ENCODE peak calls at places on chromosomes 16 and 17, in eight cellular contexts. I, Z, H, X, T, B, R and D are unnamed samples.

GRCh38 chr17:49996495-49997255 is 1.7 kb upstream of the DLX3 start:
- DNase-seq in I (peak), Z (no peak), H (peak), X (peak), T (peak), B (no peak), R (peak), D (no peak)

GRCh38 chr17:55710829-55711496 is 11.7 kb downstream of the TMEM100 start:
- DNase-seq in I (no peak), Z (no peak), H (no peak), X (no peak), T (no peak), B (no peak), R (no peak), D (no peak)

GRCh38 chr16:57514891-57515600 is 21.3 kb downstream of the CCDC102A start:
- DNase-seq in I (no peak), Z (no peak), H (no peak), X (no peak), T (no peak), B (no peak), R (no peak), D (no peak)

GRCh38 chr17:57142925-57143324 is 57.9 kb downstream of the AKAP1 start:
- DNase-seq in I (no peak), Z (no peak), H (no peak), X (no peak), T (no peak), B (no peak), R (no peak), D (no peak)

GRCh38 chr16:88790312-88791150 is 5.5 kb upstream of the PIEZO1 start:
- DNase-seq in I (peak), Z (no peak), H (peak), X (peak), T (no peak), B (no peak), R (no peak), D (no peak)

GRCh38 chr16:50025544-50025931 is 513 bp downstream of the CNEP1R1 start:
- DNase-seq in I (no peak), Z (no peak), H (no peak), X (no peak), T (no peak), B (no peak), R (peak), D (no peak)

GRCh38 chr17:61002316-61002736 is 324.7 kb downstream of the BCAS3 start:
- DNase-seq in I (peak), Z (no peak), H (no peak), X (no peak), T (no peak), B (no peak), R (no peak), D (no peak)

GRCh38 chr17:17815062-17815406 is 21.8 kb downstream of the SREBF1 start:
- DNase-seq in I (no peak), Z (no peak), H (no peak), X (no peak), T (no peak), B (no peak), R (no peak), D (no peak)

GRCh38 chr17:46736100-46736499 is 82.4 kb downstream of the WNT3 start:
- DNase-seq in I (no peak), Z (no peak), H (no peak), X (no peak), T (no peak), B (no peak), R (no peak), D (no peak)

GRCh38 chr17:45927247-45927646 is 32.9 kb downstream of the MAPT start:
- DNase-seq in I (no peak), Z (no peak), H (no peak), X (no peak), T (no peak), B (no peak), R (no peak), D (no peak)

GRCh38 chr17:82639628-82640027 is 8.6 kb downstream of the WDR45B start:
- DNase-seq in I (no peak), Z (no peak), H (no peak), X (no peak), T (no peak), B (no peak), R (no peak), D (no peak)

GRCh38 chr17:77865109-77865611 is 93.3 kb upstream of the TNRC6C start:
- DNase-seq in I (no peak), Z (no peak), H (no peak), X (peak), T (no peak), B (no peak), R (no peak), D (no peak)

GRCh38 chr17:29563816-29564215 is 3.0 kb downstream of the ABHD15 start:
- DNase-seq in I (no peak), Z (no peak), H (peak), X (no peak), T (no peak), B (no peak), R (no peak), D (no peak)

GRCh38 chr16:19879241-19879792 is 5.3 kb downstream of the GPRC5B start:
- DNase-seq in I (peak), Z (no peak), H (no peak), X (no peak), T (no peak), B (no peak), R (no peak), D (no peak)

GRCh38 chr17:59333845-59334244 is 2.4 kb downstream of the YPEL2 start:
- DNase-seq in I (no peak), Z (no peak), H (no peak), X (no peak), T (no peak), B (no peak), R (no peak), D (no peak)

GRCh38 chr17:47995241-47995935 is 24.5 kb downstream of the CDK5RAP3 start:
- DNase-seq in I (no peak), Z (no peak), H (no peak), X (no peak), T (no peak), B (no peak), R (peak), D (no peak)

GRCh38 chr17:32588135-32588534 is 101.3 kb downstream of the CDK5R1 start:
- DNase-seq in I (no peak), Z (no peak), H (no peak), X (no peak), T (no peak), B (no peak), R (no peak), D (no peak)

GRCh38 chr16:70430667-70431536 is 8.0 kb downstream of the ST3GAL2 start:
- DNase-seq in I (peak), Z (no peak), H (no peak), X (peak), T (peak), B (no peak), R (no peak), D (no peak)

GRCh38 chr17:76716834-76717205 is 6.1 kb upstream of the MXRA7 start:
- DNase-seq in I (peak), Z (peak), H (no peak), X (peak), T (no peak), B (no peak), R (no peak), D (no peak)

GRCh38 chr16:8581923-8582580 is 8.3 kb downstream of the TMEM114 start:
- DNase-seq in I (no peak), Z (peak), H (no peak), X (peak), T (no peak), B (peak), R (no peak), D (peak)

GRCh38 chr17:15516150-15516549 is 47.1 kb downstream of the TVP23C start:
- DNase-seq in I (peak), Z (no peak), H (no peak), X (no peak), T (no peak), B (no peak), R (no peak), D (no peak)

GRCh38 chr16:28538733-28539596 is at the start of gene NUPR1:
- DNase-seq in I (peak), Z (peak), H (peak), X (peak), T (peak), B (peak), R (peak), D (peak)

GRCh38 chr17:79627766-79628690 is 17.2 kb upstream of the RBFOX3 start:
- DNase-seq in I (no peak), Z (no peak), H (peak), X (peak), T (no peak), B (no peak), R (peak), D (peak)

GRCh38 chr17:43216369-43216761 is 4.7 kb downstream of the TMEM106A start:
- DNase-seq in I (no peak), Z (no peak), H (no peak), X (peak), T (no peak), B (no peak), R (no peak), D (no peak)

GRCh38 chr17:39461911-39462641 is 790 bp downstream of the CDK12 start:
- DNase-seq in I (peak), Z (no peak), H (peak), X (no peak), T (no peak), B (no peak), R (peak), D (no peak)

GRCh38 chr16:59210955-59211541 is 476.9 kb upstream of the GOT2 start:
- DNase-seq in I (peak), Z (peak), H (no peak), X (no peak), T (no peak), B (no peak), R (peak), D (no peak)

GRCh38 chr17:37176683-37177082 is 199.1 kb upstream of the C17orf78 start:
- DNase-seq in I (peak), Z (no peak), H (no peak), X (no peak), T (no peak), B (no peak), R (no peak), D (no peak)

GRCh38 chr16:48629531-48629930 is 19.6 kb upstream of the N4BP1 start:
- DNase-seq in I (no peak), Z (no peak), H (peak), X (peak), T (no peak), B (no peak), R (no peak), D (no peak)

GRCh38 chr16:83420206-83420760 is 387.5 kb upstream of the HSBP1 start:
- DNase-seq in I (peak), Z (no peak), H (no peak), X (no peak), T (no peak), B (no peak), R (no peak), D (no peak)

GRCh38 chr17:5263441-5263840 is 18.6 kb upstream of the RABEP1 start:
- DNase-seq in I (no peak), Z (no peak), H (no peak), X (no peak), T (no peak), B (no peak), R (no peak), D (no peak)

GRCh38 chr16:12613131-12613991 is 190.3 kb downstream of the CPPED1 start:
- DNase-seq in I (peak), Z (no peak), H (no peak), X (no peak), T (peak), B (no peak), R (no peak), D (no peak)

GRCh38 chr16:30954993-30955392 is 2.6 kb upstream of the SETD1A start:
- DNase-seq in I (no peak), Z (no peak), H (no peak), X (no peak), T (no peak), B (no peak), R (no peak), D (no peak)

GRCh38 chr16:12362482-12363458 is 386.2 kb downstream of the SNX29 start:
- DNase-seq in I (peak), Z (no peak), H (no peak), X (no peak), T (no peak), B (no peak), R (peak), D (no peak)

GRCh38 chr16:4327782-4328579 is 12.1 kb downstream of the GLIS2 start:
- DNase-seq in I (peak), Z (peak), H (peak), X (peak), T (no peak), B (no peak), R (peak), D (peak)

GRCh38 chr16:81608515-81609209 is 164.1 kb downstream of the CMIP start:
- DNase-seq in I (peak), Z (peak), H (no peak), X (no peak), T (no peak), B (no peak), R (no peak), D (no peak)

GRCh38 chr17:83053779-83054451 is 25.5 kb upstream of the METRNL start:
- DNase-seq in I (no peak), Z (peak), H (peak), X (peak), T (no peak), B (no peak), R (no peak), D (peak)

GRCh38 chr16:23801387-23801786 is 34.4 kb upstream of the PRKCB start:
- DNase-seq in I (peak), Z (peak), H (peak), X (peak), T (peak), B (no peak), R (peak), D (peak)

GRCh38 chr17:70829876-70830275 is 660.5 kb downstream of the KCNJ2 start:
- DNase-seq in I (peak), Z (no peak), H (no peak), X (no peak), T (no peak), B (no peak), R (no peak), D (no peak)

GRCh38 chr17:48795444-48796162 is 21.4 kb downstream of the TTLL6 start:
- DNase-seq in I (peak), Z (no peak), H (no peak), X (no peak), T (no peak), B (no peak), R (peak), D (no peak)

GRCh38 chr17:51860934-51861561 is 297.5 kb downstream of the CA10 start:
- DNase-seq in I (no peak), Z (no peak), H (no peak), X (no peak), T (no peak), B (no peak), R (peak), D (peak)
- TF ChIP-seq CTCF in I (no peak), Z (no peak), H (no peak), X (peak), T (peak), B (no peak), R (peak), D (peak)

GRCh38 chr17:73209436-73209835 is 16.6 kb downstream of the COG1 start:
- DNase-seq in I (no peak), Z (no peak), H (no peak), X (no peak), T (no peak), B (no peak), R (no peak), D (no peak)

GRCh38 chr17:73203135-73203787 is 10.4 kb downstream of the COG1 start:
- DNase-seq in I (no peak), Z (no peak), H (peak), X (no peak), T (no peak), B (no peak), R (peak), D (no peak)

GRCh38 chr17:73208139-73208827 is 15.4 kb downstream of the COG1 start:
- DNase-seq in I (no peak), Z (no peak), H (no peak), X (no peak), T (no peak), B (no peak), R (no peak), D (peak)

GRCh38 chr17:73203788-73204479 is 11.1 kb downstream of the COG1 start:
- DNase-seq in I (no peak), Z (no peak), H (no peak), X (no peak), T (no peak), B (no peak), R (no peak), D (no peak)

GRCh38 chr17:73205326-73205980 is 12.6 kb downstream of the COG1 start:
- DNase-seq in I (no peak), Z (no peak), H (no peak), X (no peak), T (no peak), B (no peak), R (no peak), D (no peak)
- H3K27ac ChIP-seq in I (no peak), Z (no peak), H (no peak), X (no peak), T (no peak), B (no peak), R (no peak), D (no peak)

DNA sequence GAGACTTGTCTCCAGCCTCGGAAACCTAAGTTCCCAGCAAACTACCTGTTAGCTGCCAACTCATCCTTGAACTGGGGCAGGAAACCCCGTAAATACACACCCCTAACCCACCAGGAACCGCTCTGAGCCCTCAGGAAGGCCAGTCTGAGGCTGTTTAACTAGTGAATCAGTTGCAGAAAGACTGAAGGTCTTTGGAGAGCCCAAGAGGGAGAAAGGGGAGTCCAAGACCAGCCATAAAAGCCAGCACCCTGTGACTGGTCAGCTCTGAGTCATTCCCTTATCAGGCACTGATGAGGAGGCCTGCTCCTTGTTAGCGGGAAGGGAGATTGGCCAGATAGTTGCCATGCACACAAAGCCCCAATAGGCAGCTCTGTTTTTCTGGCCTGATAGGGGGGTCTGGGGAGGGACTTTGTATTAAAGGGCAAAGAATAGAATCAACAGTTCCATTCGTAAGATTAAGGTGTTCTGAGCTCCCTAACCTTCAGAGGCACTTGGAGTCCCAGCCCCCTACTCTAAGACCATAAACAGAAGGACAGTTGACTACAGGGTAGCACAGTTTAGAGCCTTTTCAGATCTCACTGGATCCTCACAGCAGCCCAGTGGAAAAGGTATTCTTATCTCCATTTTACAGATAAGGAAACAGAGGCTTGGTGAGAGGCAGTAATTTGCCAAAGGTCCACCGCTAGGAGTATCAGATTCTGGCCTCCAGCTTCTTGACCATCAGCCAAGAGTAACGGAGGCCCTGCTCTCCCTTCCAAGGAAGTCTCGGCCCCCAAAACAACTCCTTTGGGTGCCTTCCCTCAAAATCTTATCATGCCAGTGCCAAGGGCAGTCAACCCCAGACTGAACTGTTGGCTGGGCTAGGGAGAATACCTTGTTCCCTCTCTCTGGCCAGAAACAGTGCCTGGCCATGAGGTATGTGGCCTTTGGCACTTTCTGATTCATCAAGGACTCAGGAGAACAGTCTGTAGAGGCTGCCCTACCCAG is 2.2 kb upstream of the KRT19 start:
- DNase-seq in I (peak), Z (no peak), H (peak), X (no peak), T (peak), B (no peak), R (no peak), D (no peak)
- TF ChIP-seq CTCF in I (no peak), Z (no peak), H (no peak), X (no peak), T (no peak), B (no peak), R (no peak), D (no peak)

GRCh38 chr16:85126383-85126730 is 14.1 kb upstream of the CIBAR2 start:
- DNase-seq in I (no peak), Z (no peak), H (no peak), X (no peak), T (no peak), B (no peak), R (peak), D (no peak)

GRCh38 chr16:85125570-85126382 is 13.5 kb upstream of the CIBAR2 start:
- DNase-seq in I (no peak), Z (no peak), H (no peak), X (no peak), T (no peak), B (no peak), R (peak), D (no peak)

GRCh38 chr16:85124636-85125346 is 12.5 kb upstream of the CIBAR2 start:
- DNase-seq in I (no peak), Z (no peak), H (no peak), X (no peak), T (no peak), B (no peak), R (no peak), D (no peak)

GRCh38 chr16:85128079-85128837 is 16.0 kb upstream of the CIBAR2 start:
- DNase-seq in I (no peak), Z (no peak), H (no peak), X (no peak), T (no peak), B (no peak), R (no peak), D (no peak)

DNA sequence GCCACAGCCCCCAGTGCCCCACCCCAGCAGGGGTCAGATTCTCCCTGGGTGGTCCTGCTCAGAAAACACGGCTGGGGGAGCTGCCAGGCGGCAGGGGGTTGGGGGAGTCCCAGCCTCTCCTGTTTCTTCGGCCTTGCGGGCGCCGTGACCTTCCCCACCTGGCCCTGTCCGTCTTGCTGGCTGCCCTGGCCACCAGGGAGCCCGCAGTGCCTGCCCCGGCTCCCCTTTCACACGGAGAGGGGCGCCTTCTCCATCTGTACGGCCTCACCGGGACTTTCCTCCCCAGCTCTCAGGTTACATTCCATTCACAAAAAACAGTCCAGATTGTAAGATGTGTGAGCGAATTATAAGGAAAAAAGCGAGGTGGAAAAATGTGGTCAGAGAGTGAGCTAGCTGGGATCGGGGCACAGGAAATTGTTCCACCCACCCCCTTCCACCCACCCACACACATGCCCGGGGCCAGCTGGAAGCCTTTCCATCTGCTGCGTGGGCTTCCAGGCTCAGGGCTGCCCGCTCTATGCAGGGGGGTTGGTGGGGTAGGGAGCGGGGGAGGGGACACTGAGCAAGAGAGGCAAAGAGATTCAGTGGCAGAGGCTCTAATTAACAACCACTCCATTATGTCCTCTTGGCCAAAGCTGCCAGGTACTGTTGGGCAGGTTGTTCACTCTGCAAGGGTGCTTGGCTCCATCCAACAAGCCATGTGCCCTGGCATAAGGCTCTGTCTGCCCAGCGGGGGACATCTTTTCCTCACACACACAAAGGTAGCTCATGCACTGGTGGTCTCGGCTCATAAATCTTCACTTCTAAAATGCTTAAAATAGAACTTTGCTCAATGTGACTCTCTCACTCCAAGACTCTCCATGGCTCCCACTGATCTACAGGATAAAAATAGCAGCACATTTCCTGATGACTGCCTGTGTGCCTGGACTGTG is 14.7 kb upstream of the CIBAR2 start:
- DNase-seq in I (peak), Z (no peak), H (no peak), X (no peak), T (no peak), B (no peak), R (no peak), D (no peak)
- H3K27ac ChIP-seq in I (peak), Z (peak), H (peak), X (no peak), T (no peak), B (peak), R (peak), D (no peak)